ENCODE peak calls at places on chromosomes 5 and 9, in five cellular contexts. One of them, this sample, is unnamed.
A peak's percentile ranks its signal among the peaks of the same experiment; 100 is the strongest.

GRCh38 chr9:125574136-125574877 is 132.7 kb downstream of the MAPKAP1 start:
- DNase-seq in heart right ventricle: no peak
- DNase-seq in ovary: no peak
- DNase-seq in GM20000: no peak
- DNase-seq in HFFc6: no peak
- DNase-seq in this sample: no peak

GRCh38 chr5:13945271-13945670 is 783 bp upstream of the DNAH5 start:
- DNase-seq in heart right ventricle: no peak
- DNase-seq in HFFc6: no peak
- DNase-seq in ovary: no peak
- DNase-seq in GM20000: no peak
- DNase-seq in this sample: no peak

GRCh38 chr9:129173296-129174101 is 4.6 kb downstream of the IER5L start:
- DNase-seq in heart right ventricle: no peak
- DNase-seq in HFFc6: no peak
- DNase-seq in ovary: peak; percentile 43
- DNase-seq in GM20000: no peak
- DNase-seq in this sample: no peak

GRCh38 chr5:71705416-71705815 is 13.7 kb upstream of the CARTPT start:
- DNase-seq in HFFc6: no peak
- DNase-seq in ovary: no peak
- DNase-seq in heart right ventricle: no peak
- DNase-seq in GM20000: no peak
- DNase-seq in this sample: no peak

GRCh38 chr5:174271316-174271715 is 225.8 kb downstream of the NSG2 start:
- DNase-seq in GM20000: no peak
- DNase-seq in HFFc6: no peak
- DNase-seq in heart right ventricle: no peak
- DNase-seq in ovary: no peak
- DNase-seq in this sample: no peak

GRCh38 chr9:127734247-127734746 is 797 bp downstream of the TOR2A start:
- DNase-seq in HFFc6: no peak
- DNase-seq in ovary: no peak
- DNase-seq in heart right ventricle: no peak
- DNase-seq in GM20000: no peak
- DNase-seq in this sample: no peak

GRCh38 chr5:55899344-55899743 is 48.2 kb downstream of the IL31RA start:
- DNase-seq in heart right ventricle: no peak
- DNase-seq in ovary: no peak
- DNase-seq in GM20000: no peak
- DNase-seq in HFFc6: peak; percentile 13
- DNase-seq in this sample: no peak

GRCh38 chr5:172904643-172905345 is 54.4 kb upstream of the RPL26L1 start:
- DNase-seq in heart right ventricle: peak; percentile 72
- DNase-seq in HFFc6: peak; percentile 68
- DNase-seq in ovary: peak; percentile 62
- DNase-seq in GM20000: no peak
- DNase-seq in this sample: no peak

GRCh38 chr5:134879456-134879855 is 5.3 kb downstream of the TXNDC15 start:
- DNase-seq in ovary: no peak
- DNase-seq in GM20000: no peak
- DNase-seq in heart right ventricle: no peak
- DNase-seq in HFFc6: no peak
- DNase-seq in this sample: no peak

GRCh38 chr5:97229196-97229595 is 46.1 kb upstream of the RIOK2 start:
- DNase-seq in heart right ventricle: no peak
- DNase-seq in ovary: no peak
- DNase-seq in HFFc6: no peak
- DNase-seq in GM20000: no peak
- DNase-seq in this sample: no peak

GRCh38 chr5:102670224-102670836 is 84.8 kb upstream of the PAM start:
- DNase-seq in ovary: no peak
- DNase-seq in heart right ventricle: peak; percentile 6
- DNase-seq in GM20000: peak; percentile 45
- DNase-seq in HFFc6: no peak
- DNase-seq in this sample: no peak

GRCh38 chr9:37174247-37174646 is 53.9 kb downstream of the ZCCHC7 start:
- DNase-seq in heart right ventricle: no peak
- DNase-seq in GM20000: no peak
- DNase-seq in HFFc6: no peak
- DNase-seq in ovary: no peak
- DNase-seq in this sample: no peak

GRCh38 chr9:99105152-99106043 is 485 bp downstream of the TGFBR1 start:
- DNase-seq in GM20000: peak; percentile 93
- DNase-seq in HFFc6: peak; percentile 64
- DNase-seq in heart right ventricle: peak; percentile 73
- DNase-seq in ovary: peak; percentile 62
- DNase-seq in this sample: no peak

GRCh38 chr5:32173394-32174010 is 617 bp downstream of the GOLPH3 start:
- DNase-seq in HFFc6: peak; percentile 29
- DNase-seq in GM20000: peak; percentile 76
- DNase-seq in ovary: peak; percentile 71
- DNase-seq in heart right ventricle: peak; percentile 68
- DNase-seq in this sample: no peak

GRCh38 chr9:35966433-35966832 is 8.5 kb upstream of the OR2S2 start:
- DNase-seq in HFFc6: no peak
- DNase-seq in GM20000: no peak
- DNase-seq in ovary: no peak
- DNase-seq in heart right ventricle: no peak
- DNase-seq in this sample: no peak

GRCh38 chr9:18442629-18443491 is 31.1 kb upstream of the ADAMTSL1 start:
- DNase-seq in heart right ventricle: peak; percentile 74
- DNase-seq in GM20000: peak; percentile 63
- DNase-seq in ovary: peak; percentile 80
- DNase-seq in HFFc6: peak; percentile 69
- DNase-seq in this sample: peak; percentile 63

GRCh38 chr5:32928761-32929160 is 217.6 kb downstream of the NPR3 start:
- DNase-seq in HFFc6: peak; percentile 39
- DNase-seq in ovary: no peak
- DNase-seq in GM20000: no peak
- DNase-seq in heart right ventricle: no peak
- DNase-seq in this sample: no peak

GRCh38 chr9:129102791-129103594 is 7.6 kb downstream of the CRAT start:
- DNase-seq in heart right ventricle: peak; percentile 34
- DNase-seq in HFFc6: peak; percentile 17
- DNase-seq in GM20000: peak; percentile 66
- DNase-seq in ovary: no peak
- DNase-seq in this sample: no peak

GRCh38 chr5:141906972-141907371 is 16.7 kb upstream of the DELE1 start:
- DNase-seq in GM20000: no peak
- DNase-seq in heart right ventricle: no peak
- DNase-seq in HFFc6: no peak
- DNase-seq in ovary: no peak
- DNase-seq in this sample: no peak

GRCh38 chr5:141909212-141909611 is 14.5 kb upstream of the DELE1 start:
- DNase-seq in ovary: no peak
- DNase-seq in heart right ventricle: no peak
- DNase-seq in GM20000: no peak
- DNase-seq in HFFc6: no peak
- DNase-seq in this sample: no peak

GRCh38 chr5:141910271-141910673 is 13.4 kb upstream of the DELE1 start:
- DNase-seq in ovary: no peak
- DNase-seq in GM20000: no peak
- DNase-seq in heart right ventricle: no peak
- DNase-seq in HFFc6: peak; percentile 89
- DNase-seq in this sample: no peak

GRCh38 chr5:141906517-141906916 is 17.2 kb upstream of the DELE1 start:
- DNase-seq in ovary: no peak
- DNase-seq in heart right ventricle: no peak
- DNase-seq in HFFc6: no peak
- DNase-seq in GM20000: no peak
- DNase-seq in this sample: no peak

DNA sequence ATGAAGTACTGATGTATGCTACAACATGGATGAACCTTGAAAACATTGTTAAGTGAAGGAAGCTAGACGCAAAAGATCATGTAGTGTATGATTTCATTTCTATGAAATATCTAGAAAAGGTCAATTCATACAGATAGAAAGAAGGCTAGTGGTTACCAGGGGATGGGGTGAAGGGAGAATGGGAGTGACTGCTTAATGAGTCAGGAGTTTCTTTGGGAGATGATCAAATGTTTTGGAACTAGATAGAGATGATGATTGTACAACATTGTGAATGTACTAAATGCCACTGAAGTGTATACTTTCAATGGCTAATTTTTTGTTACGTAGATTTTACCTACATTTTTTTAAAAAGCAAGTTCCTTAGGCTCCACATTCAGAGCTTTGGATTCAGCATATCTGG is 14.9 kb upstream of the DELE1 start:
- DNase-seq in heart right ventricle: no peak
- DNase-seq in GM20000: no peak
- DNase-seq in HFFc6: peak; percentile 58
- DNase-seq in ovary: no peak
- DNase-seq in this sample: no peak
- TF ChIP-seq CTCF in heart right ventricle: no peak
- TF ChIP-seq CTCF in GM20000: no peak
- TF ChIP-seq CTCF in HFFc6: no peak
- TF ChIP-seq CTCF in ovary: no peak
- TF ChIP-seq CTCF in this sample: no peak

DNA sequence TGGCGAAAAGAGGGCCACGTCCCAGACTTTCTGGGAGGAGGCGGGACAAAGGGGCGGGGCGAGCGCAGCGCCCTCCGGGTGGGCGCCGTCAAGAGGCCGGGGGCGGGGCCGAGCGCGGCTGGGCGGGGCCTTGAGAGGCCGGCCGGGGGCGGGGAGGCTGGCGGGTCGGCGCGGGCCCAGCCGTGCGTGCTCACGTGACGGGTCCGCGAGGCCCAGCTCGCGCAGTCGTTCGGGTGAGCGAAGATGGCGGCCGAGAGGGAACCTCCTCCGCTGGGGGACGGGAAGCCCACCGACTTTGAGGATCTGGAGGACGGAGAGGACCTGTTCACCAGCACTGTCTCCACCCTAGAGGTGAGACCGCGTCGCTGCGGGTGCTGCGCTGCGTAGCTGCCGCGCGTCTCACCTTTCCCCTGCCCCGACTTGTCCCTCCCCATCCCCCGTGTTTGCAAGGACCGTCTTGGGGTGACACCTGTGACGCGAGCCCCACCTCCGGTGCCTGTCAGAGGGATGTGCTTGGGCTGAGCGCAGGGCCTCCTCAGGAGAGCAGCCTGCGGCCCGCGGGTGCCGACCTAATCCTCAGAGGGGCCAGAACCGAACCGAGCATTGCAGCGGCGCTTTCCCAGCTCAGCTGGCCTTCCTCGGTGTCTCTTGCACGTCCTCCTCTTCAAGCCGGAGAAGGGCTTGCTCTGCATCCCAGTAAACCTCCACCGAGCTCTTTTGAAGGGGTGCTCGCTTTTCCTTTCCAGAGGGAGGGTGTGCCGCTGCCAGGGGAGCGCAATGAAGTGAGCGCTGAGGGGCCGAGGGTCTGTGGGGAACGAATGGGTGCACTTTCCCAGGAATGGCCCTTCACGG is at the start of gene SNX2:
- DNase-seq in heart right ventricle: peak; percentile 91
- DNase-seq in HFFc6: peak; percentile 71
- DNase-seq in GM20000: peak; percentile 92
- DNase-seq in ovary: peak; percentile 94
- DNase-seq in this sample: peak; percentile 27
- TF ChIP-seq CTCF in heart right ventricle: peak; percentile 19
- TF ChIP-seq CTCF in HFFc6: peak; percentile 53
- TF ChIP-seq CTCF in GM20000: no peak
- TF ChIP-seq CTCF in ovary: no peak
- TF ChIP-seq CTCF in this sample: no peak

GRCh38 chr5:159319822-159320221 is 10.5 kb downstream of the IL12B start:
- DNase-seq in GM20000: no peak
- DNase-seq in heart right ventricle: no peak
- DNase-seq in HFFc6: no peak
- DNase-seq in ovary: no peak
- DNase-seq in this sample: no peak

GRCh38 chr5:159322180-159322579 is 8.1 kb downstream of the IL12B start:
- DNase-seq in ovary: no peak
- DNase-seq in GM20000: no peak
- DNase-seq in HFFc6: no peak
- DNase-seq in heart right ventricle: no peak
- DNase-seq in this sample: no peak

GRCh38 chr5:159319363-159319762 is 10.9 kb downstream of the IL12B start:
- DNase-seq in heart right ventricle: no peak
- DNase-seq in GM20000: no peak
- DNase-seq in HFFc6: no peak
- DNase-seq in ovary: no peak
- DNase-seq in this sample: no peak

GRCh38 chr5:159324986-159325385 is 5.3 kb downstream of the IL12B start:
- DNase-seq in GM20000: no peak
- DNase-seq in ovary: no peak
- DNase-seq in heart right ventricle: no peak
- DNase-seq in HFFc6: no peak
- DNase-seq in this sample: no peak

DNA sequence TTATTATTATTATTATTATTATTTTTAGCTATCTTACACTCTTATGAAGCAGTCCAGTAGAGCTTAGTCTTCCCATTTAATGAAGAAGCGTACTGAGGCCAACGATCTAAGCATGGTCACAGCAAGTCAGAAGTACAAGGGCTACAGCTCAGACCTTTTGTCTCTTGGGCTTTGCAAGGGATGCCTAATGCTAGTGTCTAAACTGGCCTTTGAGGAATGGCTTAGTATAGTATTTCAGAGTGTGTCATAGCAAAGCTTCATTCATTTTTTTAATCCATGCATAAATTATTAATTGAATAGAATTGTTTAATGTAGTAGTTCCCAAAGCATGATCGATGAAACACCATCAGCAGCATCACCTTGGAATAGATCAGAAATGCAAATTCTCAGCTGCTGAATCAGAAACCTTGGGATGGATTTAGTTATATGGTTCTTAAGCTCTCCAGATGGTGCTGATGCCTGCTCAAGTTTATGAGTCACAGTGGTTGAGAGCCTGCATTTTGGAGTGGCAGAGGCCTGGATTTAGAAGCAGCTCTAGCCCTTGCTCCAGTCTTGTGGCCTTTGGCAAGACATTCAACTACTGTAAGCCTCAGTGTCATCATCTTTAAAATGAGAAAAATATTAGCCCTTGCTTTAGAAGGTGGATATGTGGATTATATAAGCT is 6.1 kb downstream of the IL12B start:
- DNase-seq in ovary: no peak
- DNase-seq in heart right ventricle: no peak
- DNase-seq in GM20000: no peak
- DNase-seq in HFFc6: peak; percentile 79
- DNase-seq in this sample: peak; percentile 71
- TF ChIP-seq CTCF in ovary: no peak
- TF ChIP-seq CTCF in heart right ventricle: no peak
- TF ChIP-seq CTCF in GM20000: no peak
- TF ChIP-seq CTCF in HFFc6: no peak
- TF ChIP-seq CTCF in this sample: no peak

DNA sequence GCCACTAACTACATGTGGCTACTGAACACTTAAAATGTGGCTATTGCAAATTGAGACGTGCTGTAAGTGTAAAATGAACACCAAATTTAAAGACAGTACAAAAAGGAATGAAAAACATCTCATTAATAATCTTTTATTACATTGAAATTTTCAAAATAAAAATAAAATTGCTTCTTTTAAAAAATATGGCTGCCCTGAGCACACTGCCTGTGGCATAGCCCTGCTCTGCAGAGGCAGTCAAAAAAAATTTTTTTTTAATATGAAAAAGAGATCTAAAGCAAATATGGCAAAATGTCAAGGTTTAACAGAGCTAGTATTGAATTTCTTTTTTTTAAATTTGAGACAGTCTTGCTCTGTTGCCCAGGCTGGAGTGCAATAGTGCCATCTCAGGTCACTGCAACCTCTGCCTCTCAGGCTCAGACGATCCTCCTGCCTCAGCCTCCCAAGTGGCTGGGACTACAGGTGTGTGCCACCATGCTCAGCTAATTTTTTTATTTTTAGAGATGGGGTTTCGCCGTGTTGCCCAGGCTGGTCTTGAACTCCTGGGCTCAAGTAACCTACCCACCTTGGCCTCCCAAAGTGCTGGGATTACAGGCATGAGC is 25.6 kb downstream of the CARNMT1 start:
- DNase-seq in heart right ventricle: no peak
- DNase-seq in ovary: no peak
- DNase-seq in GM20000: no peak
- DNase-seq in HFFc6: no peak
- DNase-seq in this sample: no peak
- TF ChIP-seq CTCF in heart right ventricle: no peak
- TF ChIP-seq CTCF in ovary: no peak
- TF ChIP-seq CTCF in GM20000: no peak
- TF ChIP-seq CTCF in HFFc6: peak; percentile 44
- TF ChIP-seq CTCF in this sample: no peak

This sample was measured in HFF-Myc.